ENCODE peak calls at places on chromosomes 13 and 19, in eight cellular contexts. P, H, X, W, A, K, D and M are unnamed samples.

GRCh38 chr19:1619703-1620102 is 14.4 kb upstream of the UQCR11 start:
- DNase-seq in P (no peak), H (no peak), X (no peak), W (no peak), A (no peak), K (no peak), D (no peak), M (no peak)

GRCh38 chr19:13814550-13814949 is 19.3 kb downstream of the ZSWIM4 start:
- DNase-seq in P (no peak), H (no peak), X (no peak), W (no peak), A (no peak), K (no peak), D (no peak), M (no peak)

GRCh38 chr13:85313761-85314503 is 485.3 kb downstream of the SLITRK6 start:
- DNase-seq in P (no peak), H (no peak), X (peak; percentile 67), W (no peak), A (no peak), K (no peak), D (no peak), M (no peak)

GRCh38 chr19:10431254-10431942 is 11.1 kb downstream of the PDE4A start:
- DNase-seq in P (peak; percentile 37), H (no peak), X (no peak), W (peak; percentile 32), A (no peak), K (no peak), D (no peak), M (no peak)

GRCh38 chr19:48715276-48715675 is 4.2 kb downstream of the MAMSTR start:
- DNase-seq in P (no peak), H (no peak), X (no peak), W (no peak), A (no peak), K (no peak), D (no peak), M (no peak)

GRCh38 chr19:10764340-10764894 is 46.5 kb downstream of the DNM2 start:
- DNase-seq in P (no peak), H (no peak), X (no peak), W (no peak), A (no peak), K (no peak), D (no peak), M (no peak)

GRCh38 chr19:39151209-39151608 is 25.6 kb downstream of the PAK4 start:
- DNase-seq in P (no peak), H (no peak), X (no peak), W (no peak), A (no peak), K (no peak), D (no peak), M (no peak)

GRCh38 chr19:46840157-46840942 is 10.3 kb downstream of the AP2S1 start:
- DNase-seq in P (peak; percentile 28), H (no peak), X (no peak), W (peak; percentile 82), A (no peak), K (no peak), D (peak; percentile 24), M (peak; percentile 36)

GRCh38 chr19:16940626-16941025 is 51.8 kb downstream of the F2RL3 start:
- DNase-seq in P (no peak), H (no peak), X (no peak), W (no peak), A (no peak), K (no peak), D (no peak), M (no peak)

GRCh38 chr19:58059003-58059671 is at the start of gene ZNF135:
- DNase-seq in P (peak; percentile 9), H (peak; percentile 56), X (peak; percentile 72), W (no peak), A (peak; percentile 45), K (peak; percentile 9), D (peak; percentile 68), M (no peak)

GRCh38 chr13:33119886-33120543 is 103.8 kb downstream of the KL start:
- DNase-seq in P (no peak), H (no peak), X (peak; percentile 73), W (no peak), A (no peak), K (no peak), D (no peak), M (no peak)

GRCh38 chr13:110105136-110105535 is 201.8 kb downstream of the COL4A1 start:
- DNase-seq in P (no peak), H (no peak), X (no peak), W (no peak), A (no peak), K (no peak), D (no peak), M (no peak)

GRCh38 chr13:88908896-88909535 is 1237.8 kb downstream of the SLITRK5 start:
- DNase-seq in P (no peak), H (no peak), X (no peak), W (no peak), A (no peak), K (no peak), D (peak; percentile 87), M (no peak)

GRCh38 chr19:55526216-55527196 is 10.4 kb downstream of the SBK2 start:
- DNase-seq in P (no peak), H (no peak), X (peak; percentile 46), W (no peak), A (no peak), K (no peak), D (peak; percentile 89), M (peak; percentile 20)

GRCh38 chr13:38670627-38671026 is 16.2 kb upstream of the FREM2 start:
- DNase-seq in P (no peak), H (no peak), X (peak; percentile 22), W (no peak), A (no peak), K (no peak), D (no peak), M (no peak)